ENCODE peak calls at places on chromosome 10, in five cellular contexts. O is progenitor cell of endocrine pancreas, Z is endothelial cell, J is nephron progenitor cell, D is BE2C. L is an unnamed sample.

GRCh38 chr10:102300289-102300843 is 55.0 kb downstream of the GBF1 start:
- DNase-seq in O (no peak), Z (no peak), J (no peak), D (no peak), L (no peak)

GRCh38 chr10:77793831-77794230 is 132.7 kb downstream of the DLG5 start:
- DNase-seq in O (no peak), Z (no peak), J (no peak), D (no peak), L (no peak)

GRCh38 chr10:131214521-131215244 is 96.8 kb downstream of the TCERG1L start:
- DNase-seq in O (no peak), Z (no peak), J (no peak), D (no peak), L (no peak)

GRCh38 chr10:89521368-89521767 is 14.0 kb downstream of the SLC16A12 start:
- DNase-seq in O (no peak), Z (no peak), J (no peak), D (no peak), L (no peak)

GRCh38 chr10:3805791-3806381 is 20.9 kb upstream of the KLF6 start:
- DNase-seq in O (no peak), Z (no peak), J (no peak), D (peak), L (no peak)

GRCh38 chr10:45625879-45626278 is 46.7 kb downstream of the ZFAND4 start:
- DNase-seq in O (no peak), Z (no peak), J (no peak), D (no peak), L (no peak)

GRCh38 chr10:4023997-4024396 is 239.0 kb upstream of the KLF6 start:
- DNase-seq in O (no peak), Z (no peak), J (no peak), D (no peak), L (no peak)

GRCh38 chr10:123860856-123861255 is 30.8 kb downstream of the CPXM2 start:
- DNase-seq in O (no peak), Z (no peak), J (no peak), D (no peak), L (no peak)

GRCh38 chr10:123548779-123549178 is 117.4 kb upstream of the GPR26 start:
- DNase-seq in O (no peak), Z (no peak), J (no peak), D (no peak), L (no peak)

GRCh38 chr10:73494877-73495225 is 973 bp downstream of the PPP3CB start:
- DNase-seq in O (no peak), Z (no peak), J (no peak), D (no peak), L (no peak)
- TF ChIP-seq CTCF in O (no peak), Z (no peak), J (no peak), D (no peak), L (no peak)

GRCh38 chr10:74104480-74104879 is 46.1 kb downstream of the AP3M1 start:
- DNase-seq in O (no peak), Z (no peak), J (no peak), D (no peak), L (no peak)

GRCh38 chr10:74099836-74100235 is 50.8 kb downstream of the AP3M1 start:
- DNase-seq in O (no peak), Z (no peak), J (no peak), D (no peak), L (no peak)

GRCh38 chr10:74104996-74105395 is 45.6 kb downstream of the AP3M1 start:
- DNase-seq in O (no peak), Z (no peak), J (no peak), D (no peak), L (no peak)

GRCh38 chr10:74107391-74107790 is 43.2 kb downstream of the AP3M1 start:
- DNase-seq in O (no peak), Z (no peak), J (no peak), D (no peak), L (no peak)

GRCh38 chr10:74103560-74104248 is 46.9 kb downstream of the AP3M1 start:
- DNase-seq in O (no peak), Z (no peak), J (no peak), D (no peak), L (no peak)
- TF ChIP-seq CTCF in O (peak), Z (no peak), J (peak), D (peak), L (no peak)

DNA sequence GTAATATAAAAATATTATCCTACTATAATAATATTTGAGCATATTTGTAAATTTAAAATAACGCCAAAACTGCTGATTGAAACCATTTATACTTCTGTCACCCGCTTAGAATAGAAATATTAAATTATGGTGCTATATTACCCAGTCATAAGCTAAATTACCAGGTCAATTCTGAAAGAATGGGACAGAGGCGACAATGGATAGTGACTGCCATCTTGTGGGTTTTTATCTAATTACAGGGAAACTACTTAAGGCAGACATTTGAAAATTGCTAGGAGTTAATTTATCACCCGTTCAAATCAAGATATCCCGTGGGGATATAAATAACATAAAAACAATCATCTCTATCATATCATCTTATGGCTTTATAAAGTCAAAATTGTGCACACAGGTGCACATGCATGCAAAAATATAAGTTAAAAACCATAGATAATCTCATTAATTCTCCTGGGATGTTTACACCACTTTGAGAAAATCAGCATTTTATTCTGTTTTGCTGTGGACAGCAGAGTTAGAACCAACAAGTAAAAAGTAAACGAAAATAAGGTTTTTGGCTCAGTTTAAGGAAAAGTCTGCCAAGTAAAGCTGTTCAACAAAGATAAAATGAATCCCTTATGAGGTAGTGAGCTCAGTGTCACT is 41.3 kb upstream of the HPSE2 start:
- DNase-seq in O (no peak), Z (no peak), J (no peak), D (no peak), L (no peak)
- TF ChIP-seq CTCF in O (peak), Z (peak), J (peak), D (peak), L (peak)

GRCh38 chr10:60101821-60102220 is 195.5 kb upstream of the CCDC6 start:
- DNase-seq in O (no peak), Z (no peak), J (no peak), D (no peak), L (no peak)

GRCh38 chr10:60093317-60093716 is 187.0 kb upstream of the CCDC6 start:
- DNase-seq in O (no peak), Z (no peak), J (no peak), D (no peak), L (no peak)

GRCh38 chr10:60096761-60097513 is 190.6 kb upstream of the CCDC6 start:
- DNase-seq in O (no peak), Z (no peak), J (no peak), D (no peak), L (no peak)

GRCh38 chr10:60099998-60100747 is 193.8 kb upstream of the CCDC6 start:
- DNase-seq in O (peak), Z (peak), J (peak), D (peak), L (no peak)

DNA sequence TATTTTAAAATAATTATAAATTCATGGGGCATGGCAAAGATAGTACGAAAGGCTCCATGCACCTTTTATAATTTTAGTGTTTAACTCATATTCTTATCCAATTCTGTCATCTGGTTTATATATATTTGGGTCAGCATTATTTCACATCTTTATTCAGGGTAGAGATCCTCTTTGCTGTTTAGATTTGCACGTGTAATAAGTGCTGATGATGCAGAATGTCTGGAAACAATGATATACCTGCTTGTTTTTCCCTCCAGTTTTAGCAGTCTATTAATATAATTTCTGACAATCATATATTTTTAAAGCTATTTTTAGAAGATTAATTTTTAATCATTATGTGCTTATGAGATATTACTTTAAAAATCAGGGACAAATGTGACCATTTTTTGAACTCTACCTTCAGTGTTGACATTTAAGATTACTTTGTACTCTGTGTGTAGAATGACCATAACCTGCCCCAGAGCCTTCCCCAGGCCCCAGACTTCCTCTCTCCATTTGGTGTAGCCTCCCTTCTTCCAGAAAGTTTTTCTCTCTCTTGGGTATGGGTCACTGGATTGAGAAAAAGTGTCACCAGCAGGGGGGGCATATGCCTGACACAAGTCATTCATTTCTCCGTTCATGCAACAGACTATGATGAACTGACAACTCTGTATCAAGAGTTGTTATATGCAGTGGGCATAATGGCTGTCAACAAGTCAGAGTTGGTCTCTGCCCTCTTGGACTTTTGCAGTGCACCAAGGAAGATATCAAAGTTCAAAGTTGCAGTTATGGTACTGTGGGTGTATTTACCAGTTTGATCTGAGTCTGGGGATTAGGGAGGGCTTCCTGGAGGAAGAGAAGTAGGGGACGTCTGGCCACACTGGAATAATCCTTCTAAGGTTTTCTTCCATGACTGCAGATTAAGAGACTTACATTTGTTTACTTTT is 192.6 kb upstream of the CCDC6 start:
- DNase-seq in O (no peak), Z (peak), J (peak), D (peak), L (peak)
- TF ChIP-seq CTCF in O (peak), Z (peak), J (no peak), D (peak), L (peak)

GRCh38 chr10:128268015-128268722 is 141.9 kb upstream of the MKI67 start:
- DNase-seq in O (peak), Z (peak), J (peak), D (peak), L (peak)
- TF ChIP-seq CTCF in O (peak), Z (peak), J (peak), D (peak), L (peak)

GRCh38 chr10:80168679-80169380 is 36.3 kb downstream of the PLAC9 start:
- DNase-seq in O (no peak), Z (peak), J (no peak), D (no peak), L (no peak)
- TF ChIP-seq CTCF in O (peak), Z (peak), J (no peak), D (no peak), L (no peak)

DNA sequence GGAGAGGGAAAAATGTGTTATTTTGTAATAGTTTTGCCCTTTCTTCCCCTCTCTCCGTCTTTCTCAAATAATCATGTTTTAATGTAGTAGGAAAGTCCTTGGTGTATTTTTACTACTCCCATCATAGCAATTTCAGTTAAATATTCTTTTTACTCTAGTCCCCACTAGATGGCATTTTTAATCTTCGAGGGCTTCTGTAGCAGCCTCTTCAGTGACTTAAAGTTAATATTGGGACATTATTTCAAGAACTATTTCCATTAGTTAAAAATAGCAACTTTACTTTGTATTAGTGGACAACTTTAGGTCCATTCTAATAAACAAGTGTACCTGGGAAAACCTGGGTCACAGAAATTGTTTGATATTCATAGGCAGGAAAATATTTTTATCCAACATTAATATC is 23.0 kb downstream of the EDRF1 start:
- DNase-seq in O (no peak), Z (no peak), J (no peak), D (no peak), L (no peak)
- TF ChIP-seq CTCF in O (peak), Z (peak), J (no peak), D (no peak), L (no peak)

L was measured in glutamatergic neuron.